ENCODE peak calls at places on chromosomes 16 and 17, in six cellular contexts. R is mesenchymal stem cell, H is neuronal stem cell, M is IMR-90, O is H9, P is H1. B is an unnamed sample.

GRCh38 chr16:55759983-55760664 is 72.8 kb downstream of the CES1 start:
- DNase-seq in H (peak), R (no peak), P (no peak), O (peak), M (no peak), B (no peak)

GRCh38 chr17:16250635-16251034 is 33.6 kb downstream of the PIGL start:
- DNase-seq in O (no peak), H (no peak), P (no peak), R (peak), M (peak), B (no peak)

GRCh38 chr16:27464663-27465482 is 62.9 kb downstream of the IL21R start:
- DNase-seq in M (no peak), H (no peak), R (no peak), O (no peak), P (no peak), B (no peak)

GRCh38 chr16:57567691-57568090 is 25.2 kb downstream of the ADGRG5 start:
- DNase-seq in M (no peak), O (no peak), P (no peak), R (no peak), H (no peak), B (no peak)

GRCh38 chr16:29726845-29727379 is 18.9 kb downstream of the C16orf54 start:
- DNase-seq in O (no peak), H (no peak), P (no peak), R (no peak), M (no peak), B (no peak)

GRCh38 chr17:65723356-65723928 is 162.0 kb upstream of the AXIN2 start:
- DNase-seq in H (no peak), R (no peak), P (no peak), O (no peak), M (peak), B (no peak)

GRCh38 chr16:31487720-31488629 is 5.1 kb downstream of the SLC5A2 start:
- DNase-seq in P (no peak), O (peak), M (peak), R (peak), H (no peak), B (peak)

GRCh38 chr17:68182940-68183551 is 64.8 kb upstream of the AMZ2 start:
- DNase-seq in P (no peak), R (no peak), O (peak), M (no peak), H (no peak), B (no peak)

GRCh38 chr17:76139801-76140660 is 1.0 kb downstream of the FOXJ1 start:
- DNase-seq in H (no peak), P (no peak), M (no peak), R (no peak), O (peak), B (no peak)

GRCh38 chr16:50315346-50315997 is 49.1 kb downstream of the ADCY7 start:
- DNase-seq in H (no peak), P (no peak), R (no peak), M (no peak), O (no peak), B (no peak)

GRCh38 chr16:75379911-75380847 is 53.1 kb downstream of the CFDP1 start:
- DNase-seq in H (no peak), M (no peak), O (no peak), R (no peak), P (no peak), B (no peak)

GRCh38 chr17:28509784-28510183 is 3.6 kb downstream of the FOXN1 start:
- DNase-seq in P (no peak), H (no peak), M (no peak), O (no peak), R (no peak), B (no peak)

GRCh38 chr16:8751481-8752311 is 45.7 kb downstream of the TMEM186 start:
- DNase-seq in M (peak), P (peak), O (no peak), R (peak), H (no peak), B (peak)

GRCh38 chr16:85211247-85211910 is 99.1 kb upstream of the CIBAR2 start:
- DNase-seq in M (no peak), R (peak), H (no peak), O (no peak), P (no peak), B (no peak)

GRCh38 chr17:47895254-47895855 is 681 bp upstream of the SP2 start:
- DNase-seq in O (no peak), R (no peak), H (no peak), P (no peak), M (peak), B (peak)

GRCh38 chr16:53576228-53576627 is 73.2 kb upstream of the AKTIP start:
- DNase-seq in M (no peak), R (no peak), O (no peak), P (no peak), H (no peak), B (no peak)

GRCh38 chr17:48767263-48767774 is 38.8 kb upstream of the HOXB13 start:
- DNase-seq in O (no peak), M (no peak), R (no peak), H (no peak), P (no peak), B (no peak)

GRCh38 chr16:75262104-75262799 is 10.8 kb upstream of the BCAR1 start:
- DNase-seq in R (no peak), O (peak), P (no peak), H (no peak), M (no peak), B (no peak)

GRCh38 chr17:74441537-74441936 is 9.6 kb downstream of the GPRC5C start:
- DNase-seq in R (no peak), M (no peak), H (no peak), P (no peak), O (no peak), B (peak)

GRCh38 chr17:35129973-35130351 is 8.5 kb downstream of the FNDC8 start:
- DNase-seq in R (no peak), P (no peak), H (no peak), M (peak), O (no peak), B (no peak)

GRCh38 chr17:27995554-27995953 is 46.9 kb upstream of the NLK start:
- DNase-seq in M (no peak), O (no peak), P (no peak), R (no peak), H (no peak), B (peak)

GRCh38 chr16:50800074-50800473 is 58.2 kb downstream of the CYLD start:
- DNase-seq in O (no peak), R (no peak), P (no peak), H (no peak), M (no peak), B (no peak)

GRCh38 chr17:50344712-50345380 is 1.1 kb upstream of the XYLT2 start:
- DNase-seq in R (no peak), O (peak), M (no peak), H (no peak), P (no peak), B (no peak)

GRCh38 chr17:29124135-29124930 is 55.9 kb downstream of the MYO18A start:
- DNase-seq in H (no peak), R (peak), M (peak), O (peak), P (no peak), B (peak)

GRCh38 chr17:42553866-42554249 is 1.1 kb downstream of the HSD17B1 start:
- DNase-seq in O (no peak), P (no peak), H (no peak), R (no peak), M (no peak), B (no peak)

GRCh38 chr16:8958344-8958808 is 5.3 kb downstream of the USP7 start:
- DNase-seq in H (no peak), O (no peak), M (peak), R (peak), P (no peak), B (no peak)

GRCh38 chr17:34998205-34998604 is 17.9 kb downstream of the LIG3 start:
- DNase-seq in M (peak), R (peak), P (peak), O (peak), H (peak), B (peak)

GRCh38 chr16:30054959-30055553 is 10.5 kb upstream of the ALDOA start:
- DNase-seq in O (peak), R (peak), P (no peak), H (no peak), M (no peak), B (peak)

GRCh38 chr16:1197237-1197866 is 27.7 kb downstream of the TPSG1 start:
- DNase-seq in R (no peak), M (no peak), O (no peak), H (no peak), P (no peak), B (no peak)
- H4K91ac ChIP-seq in R (no peak), M (no peak), O (no peak), H (no peak), P (no peak), B (no peak)

GRCh38 chr17:81664051-81664470 is 2.3 kb downstream of the OXLD1 start:
- DNase-seq in P (no peak), M (no peak), O (no peak), H (no peak), R (no peak), B (peak)

GRCh38 chr17:81665205-81666091 is 957 bp downstream of the OXLD1 start:
- DNase-seq in P (no peak), M (peak), H (no peak), O (peak), R (no peak), B (no peak)

GRCh38 chr17:81666092-81666341 is 388 bp downstream of the OXLD1 start:
- DNase-seq in R (peak), M (peak), H (no peak), P (no peak), O (peak), B (no peak)

GRCh38 chr17:81667754-81668153 is 1.2 kb downstream of the CCDC137 start:
- DNase-seq in R (no peak), H (no peak), M (no peak), P (no peak), O (peak), B (no peak)

DNA sequence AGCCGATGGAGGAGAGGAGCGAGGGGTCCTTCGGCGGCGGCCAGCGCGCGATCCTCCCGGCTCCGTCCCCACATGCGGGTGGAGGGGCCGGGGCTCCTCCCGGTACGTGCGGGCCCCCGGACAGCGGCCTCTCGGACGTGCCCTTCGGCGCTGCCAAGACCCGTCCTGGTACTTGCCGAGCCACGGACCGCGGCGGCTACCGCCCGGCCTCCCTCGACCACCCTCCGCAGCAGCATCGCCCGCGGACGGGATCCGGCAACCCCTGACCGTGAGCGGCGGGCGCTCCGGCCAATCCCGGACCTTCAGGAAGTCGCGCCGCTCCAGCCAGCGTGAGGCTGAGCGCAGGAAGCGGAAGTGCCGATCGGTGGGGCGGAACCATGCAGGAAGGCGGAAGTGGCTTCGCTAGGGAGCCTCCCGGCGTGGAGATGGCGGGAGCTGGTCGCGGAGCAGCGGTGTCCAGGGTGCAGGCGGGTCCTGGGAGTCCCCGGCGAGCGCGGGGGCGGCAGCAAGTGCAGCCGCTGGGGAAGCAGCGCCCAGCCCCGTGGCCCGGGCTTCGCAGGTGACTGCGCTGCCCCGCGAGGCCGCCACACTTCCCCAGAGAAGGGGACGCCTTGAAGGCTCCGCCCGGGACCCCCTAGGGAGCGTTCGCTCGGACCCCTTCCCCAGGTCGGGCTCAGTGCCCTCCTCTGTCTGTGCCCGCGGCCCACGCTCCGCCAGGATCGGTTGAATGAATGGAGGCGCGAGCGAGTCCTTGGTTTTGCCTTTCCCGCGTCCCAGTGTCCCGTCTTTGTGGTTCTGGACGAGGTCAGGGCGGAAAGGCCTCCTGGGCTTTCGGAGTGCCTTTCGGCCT is at the start of the genes CCDC137 and OXLD1:
- DNase-seq in M (peak), H (peak), O (peak), R (peak), P (peak), B (peak)
- H4K8ac ChIP-seq in M (peak), H (no peak), O (no peak), R (peak), P (peak), B (peak)

GRCh38 chr17:78129385-78130079 is 977 bp upstream of the TMC6 start:
- DNase-seq in O (no peak), P (no peak), H (no peak), R (no peak), M (no peak), B (no peak)
- H2AK5ac ChIP-seq in O (no peak), P (no peak), H (peak), R (no peak), M (no peak), B (peak)

GRCh38 chr17:1590031-1590746 is 27.6 kb upstream of the PITPNA start:
- DNase-seq in H (no peak), P (no peak), M (peak), R (peak), O (no peak), B (peak)

GRCh38 chr17:1593630-1593931 is 31.0 kb upstream of the PITPNA start:
- DNase-seq in O (peak), H (no peak), M (no peak), R (no peak), P (no peak), B (no peak)

GRCh38 chr17:1591474-1592090 is 29.0 kb upstream of the PITPNA start:
- DNase-seq in M (no peak), O (no peak), P (no peak), H (no peak), R (no peak), B (no peak)

GRCh38 chr17:1590747-1591473 is 28.3 kb upstream of the PITPNA start:
- DNase-seq in H (no peak), M (no peak), P (no peak), O (no peak), R (no peak), B (no peak)

DNA sequence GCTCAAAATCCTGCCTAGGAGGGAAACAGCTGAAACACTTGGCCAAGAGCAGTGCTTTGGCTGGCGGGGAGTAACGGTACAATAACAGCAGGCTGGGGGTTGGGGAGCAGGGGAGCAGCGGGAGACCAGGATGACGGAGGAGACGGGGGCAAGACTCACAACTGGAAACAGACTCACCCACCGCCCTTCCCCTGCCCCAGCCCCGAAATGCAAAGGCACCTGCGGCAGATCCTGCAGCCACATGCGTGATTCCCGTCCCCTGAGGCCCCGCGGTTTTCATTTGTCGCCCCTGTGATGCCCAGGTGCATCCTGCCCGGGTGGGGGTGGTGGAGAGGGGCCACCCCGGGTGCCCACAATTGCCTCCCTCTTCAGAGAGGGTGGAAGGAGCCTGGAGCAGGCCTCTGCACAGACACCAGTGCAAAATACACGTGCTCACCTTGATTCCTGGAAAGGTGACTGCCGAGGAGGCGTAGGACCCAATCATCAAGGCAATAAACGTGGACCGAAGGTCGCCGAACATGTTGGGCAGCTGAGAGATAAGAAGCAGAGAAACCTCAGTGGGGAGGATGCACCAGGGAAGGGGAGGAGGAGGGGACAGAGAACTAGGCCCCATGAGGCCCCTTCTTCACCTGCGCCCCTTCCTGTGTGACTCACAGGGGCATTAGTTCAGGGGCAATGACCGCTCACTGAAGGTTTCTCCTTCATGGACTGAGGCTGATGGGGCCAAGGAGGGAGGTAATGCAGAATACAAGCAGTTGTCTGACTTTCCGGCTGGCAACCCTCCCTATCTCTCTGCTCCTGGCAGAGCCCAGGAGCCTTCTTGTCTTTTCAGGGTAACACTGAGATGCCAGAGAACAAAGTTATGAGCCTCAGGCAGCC is 30.4 kb upstream of the PITPNA start:
- DNase-seq in M (no peak), R (no peak), H (no peak), O (no peak), P (no peak), B (no peak)
- H4K91ac ChIP-seq in M (no peak), R (no peak), H (no peak), O (no peak), P (peak), B (no peak)